ENCODE peak calls at places on chromosomes 5 and 9, in eight cellular contexts. I is endodermal cell, C is heart left ventricle, Y is upper lobe of left lung, P is hepatocyte, Z is PC-3, F is MM.1S, M is K562. B is an unnamed sample.

GRCh38 chr5:93675458-93676450 is 65.6 kb downstream of the POU5F2 start:
- DNase-seq in P (no peak), Y (no peak), I (no peak), M (no peak), C (no peak), F (peak), Z (no peak), B (no peak)

GRCh38 chr5:136062563-136063274 is 33.9 kb downstream of the TGFBI start:
- DNase-seq in M (peak), Y (no peak), I (peak), F (peak), P (peak), C (no peak), Z (peak), B (no peak)

GRCh38 chr5:94707359-94707758 is 88.9 kb downstream of the SLF1 start:
- DNase-seq in Z (peak), M (no peak), C (no peak), P (no peak), F (peak), I (no peak), Y (no peak), B (no peak)

GRCh38 chr5:172696171-172696849 is 55.2 kb downstream of the NEURL1B start:
- DNase-seq in I (no peak), Y (peak), Z (no peak), P (no peak), C (peak), F (no peak), M (no peak), B (no peak)

GRCh38 chr9:120925535-120926396 is 830 bp downstream of the TRAF1 start:
- DNase-seq in M (peak), Z (peak), F (no peak), Y (no peak), I (no peak), C (no peak), P (peak), B (no peak)

GRCh38 chr5:74251106-74252032 is 389.2 kb downstream of the ENC1 start:
- DNase-seq in Y (peak), M (peak), I (peak), C (no peak), F (no peak), Z (peak), P (peak), B (no peak)

GRCh38 chr5:67306997-67307580 is 110.5 kb upstream of the CD180 start:
- DNase-seq in P (no peak), M (no peak), Z (no peak), Y (no peak), F (no peak), I (no peak), C (no peak), B (no peak)

GRCh38 chr5:74459984-74460383 is 180.5 kb downstream of the ENC1 start:
- DNase-seq in I (no peak), Z (no peak), P (no peak), F (no peak), M (no peak), C (no peak), Y (no peak), B (no peak)

GRCh38 chr9:69122086-69122390 is 52.0 kb upstream of the TJP2 start:
- DNase-seq in M (no peak), Z (peak), P (peak), I (peak), Y (peak), F (peak), C (peak), B (no peak)

GRCh38 chr9:132614324-132614723 is 31.9 kb downstream of the BARHL1 start:
- DNase-seq in Z (no peak), M (no peak), P (no peak), I (no peak), F (peak), Y (no peak), C (no peak), B (no peak)
- H3K4me3 ChIP-seq in Z (no peak), M (no peak), P (no peak), I (no peak), F (no peak), Y (no peak), C (no peak), B (no peak)

GRCh38 chr9:79013715-79014610 is 557.8 kb upstream of the TLE4 start:
- DNase-seq in I (no peak), C (no peak), Z (peak), M (no peak), P (no peak), Y (no peak), F (no peak), B (no peak)
- H3K27ac ChIP-seq in I (no peak), C (no peak), Z (peak), M (no peak), P (no peak), Y (no peak), F (no peak), B (no peak)

DNA sequence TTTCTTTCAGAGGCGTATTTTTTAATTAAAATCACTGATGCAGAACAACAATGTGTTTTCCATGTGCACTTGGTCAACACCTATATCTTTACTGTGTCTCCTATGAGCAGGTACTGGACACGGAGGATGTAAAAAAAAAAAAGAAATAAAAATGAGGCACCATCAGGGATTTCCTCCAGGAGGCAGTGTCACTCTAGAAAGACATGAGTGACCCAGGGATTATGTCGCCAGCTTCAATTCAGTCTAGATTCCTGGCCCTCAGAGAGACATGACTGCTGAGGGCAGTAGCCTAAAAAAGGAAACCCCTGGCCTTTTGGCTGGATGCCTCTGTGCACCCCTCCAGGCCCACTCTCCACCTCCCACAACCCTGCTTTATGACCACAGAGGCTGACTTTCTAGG is 18.3 kb upstream of the IL33 start:
- DNase-seq in Y (no peak), F (no peak), I (peak), Z (peak), C (no peak), P (peak), M (peak), B (no peak)
- TF ChIP-seq CTCF in Y (peak), F (peak), I (peak), Z (peak), C (peak), P (peak), M (peak), B (peak)

GRCh38 chr5:37014321-37014720 is 137.8 kb downstream of the NIPBL start:
- DNase-seq in M (no peak), Z (no peak), F (no peak), Y (no peak), C (no peak), I (no peak), P (no peak), B (no peak)
- H3K4me3 ChIP-seq in M (no peak), Z (no peak), F (no peak), Y (no peak), C (no peak), I (no peak), P (no peak), B (no peak)

DNA sequence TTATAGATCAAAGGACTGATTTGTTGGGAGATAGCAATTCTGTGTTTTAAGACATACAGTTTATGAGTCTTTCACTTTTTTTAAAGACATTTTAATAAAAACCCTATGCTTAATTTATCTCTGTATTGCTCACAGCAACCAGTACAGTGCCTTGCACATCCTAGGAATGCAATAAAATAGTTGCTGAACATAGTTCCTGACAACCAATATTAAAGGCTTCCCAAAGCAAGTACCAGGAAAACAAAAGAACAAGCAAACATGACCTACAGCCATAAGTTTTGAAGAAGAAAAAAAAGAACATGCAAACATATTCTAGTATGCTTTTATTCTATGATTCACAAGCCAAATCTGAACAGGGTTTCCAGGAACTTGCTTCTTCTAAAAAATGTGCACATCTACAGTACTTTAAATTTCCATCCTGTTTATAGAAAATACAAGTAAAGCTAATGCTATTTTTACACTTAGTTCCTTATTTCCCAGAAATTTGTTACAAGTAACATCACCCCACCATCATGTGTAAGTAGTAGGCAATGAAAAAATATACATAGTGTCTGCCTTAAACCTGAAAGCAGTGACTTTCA is 4.5 kb downstream of the CEMIP2 start:
- DNase-seq in M (no peak), P (no peak), I (no peak), F (no peak), Y (no peak), Z (peak), C (no peak), B (no peak)
- H3K27ac ChIP-seq in M (no peak), P (peak), I (peak), F (no peak), Y (no peak), Z (peak), C (no peak), B (no peak)

GRCh38 chr5:78533356-78533755 is 115.2 kb downstream of the LHFPL2 start:
- DNase-seq in C (no peak), Y (no peak), Z (peak), I (no peak), M (peak), P (peak), F (no peak), B (no peak)
- TF ChIP-seq CTCF in C (peak), Y (no peak), Z (peak), I (peak), M (peak), P (peak), F (peak), B (peak)

B was measured in esophagus squamous epithelium.